ENCODE peak calls at places on chromosomes 11 and 22, in six cellular contexts. X, S, F, O, L and U are unnamed samples.

GRCh38 chr11:47850337-47850736 is 2.2 kb upstream of the NUP160 start:
- DNase-seq in X (no peak), S (no peak), F (no peak), O (no peak), L (no peak), U (no peak)

GRCh38 chr11:80455818-80456217 is 1015.0 kb upstream of the TENM4 start:
- DNase-seq in X (no peak), S (no peak), F (no peak), O (no peak), L (no peak), U (no peak)

GRCh38 chr11:73570415-73571114 is 27.3 kb downstream of the FAM168A start:
- DNase-seq in X (no peak), S (no peak), F (no peak), O (no peak), L (no peak), U (no peak)

GRCh38 chr11:125224391-125225015 is 60.0 kb downstream of the PKNOX2 start:
- DNase-seq in X (no peak), S (peak; percentile 43), F (no peak), O (no peak), L (no peak), U (no peak)

GRCh38 chr11:27812341-27812740 is 112.1 kb upstream of the BDNF start:
- DNase-seq in X (no peak), S (no peak), F (no peak), O (no peak), L (no peak), U (no peak)

GRCh38 chr11:90134420-90135003 is at the start of gene NAALAD2:
- DNase-seq in X (no peak), S (peak; percentile 86), F (no peak), O (peak; percentile 53), L (no peak), U (no peak)

GRCh38 chr22:17866127-17866526 is 91.9 kb upstream of the BID start:
- DNase-seq in X (no peak), S (no peak), F (no peak), O (no peak), L (no peak), U (no peak)

GRCh38 chr22:35399114-35399677 is 744 bp upstream of the MCM5 start:
- DNase-seq in X (no peak), S (no peak), F (no peak), O (no peak), L (no peak), U (no peak)

GRCh38 chr11:108931168-108931567 is 266.3 kb downstream of the DDX10 start:
- DNase-seq in X (no peak), S (no peak), F (no peak), O (no peak), L (no peak), U (no peak)

GRCh38 chr11:26704249-26704648 is 17.6 kb downstream of the SLC5A12 start:
- DNase-seq in X (no peak), S (no peak), F (no peak), O (no peak), L (no peak), U (no peak)

GRCh38 chr11:93054881-93055280 is 85.4 kb downstream of the MTNR1B start:
- DNase-seq in X (no peak), S (no peak), F (no peak), O (no peak), L (no peak), U (no peak)

GRCh38 chr11:95082576-95083001 is 7.1 kb upstream of the ENDOD1 start:
- DNase-seq in X (no peak), S (no peak), F (no peak), O (no peak), L (no peak), U (no peak)

GRCh38 chr22:38249301-38249700 is 23.5 kb downstream of the TMEM184B start:
- DNase-seq in X (no peak), S (no peak), F (no peak), O (no peak), L (no peak), U (no peak)

GRCh38 chr22:22195265-22196017 is 49.1 kb upstream of the VPREB1 start:
- DNase-seq in X (peak; percentile 63), S (peak; percentile 90), F (peak; percentile 97), O (no peak), L (peak; percentile 32), U (peak; percentile 91)